ENCODE peak calls at places on chromosomes 11 and 22, in four cellular contexts. S is adrenal gland, F is psoas muscle, G is HCT116. Y is an unnamed sample.

GRCh38 chr11:113698515-113698914 is 7.6 kb downstream of the TMPRSS5 start:
- DNase-seq in S (no peak), F (no peak), G (no peak), Y (no peak)

GRCh38 chr22:49570032-49570848 is 257.4 kb downstream of the BRD1 start:
- DNase-seq in S (no peak), F (no peak), G (no peak), Y (no peak)

GRCh38 chr11:125514336-125515101 is 18.5 kb upstream of the FEZ1 start:
- DNase-seq in S (peak; percentile 18), F (no peak), G (no peak), Y (peak; percentile 54)

GRCh38 chr11:119316729-119317591 is at the start of gene MCAM:
- DNase-seq in S (no peak), F (peak; percentile 51), G (no peak), Y (no peak)

GRCh38 chr22:42697542-42698013 is 23.1 kb downstream of the A4GALT start:
- DNase-seq in S (peak; percentile 60), F (peak; percentile 91), G (peak; percentile 49), Y (peak; percentile 56)

GRCh38 chr11:120751550-120751949 is 240.0 kb downstream of the GRIK4 start:
- DNase-seq in S (no peak), F (no peak), G (no peak), Y (no peak)

GRCh38 chr11:93017821-93018690 is 48.6 kb downstream of the MTNR1B start:
- DNase-seq in S (peak; percentile 60), F (no peak), G (no peak), Y (no peak)

GRCh38 chr22:49718396-49718795 is 109.3 kb downstream of the BRD1 start:
- DNase-seq in S (no peak), F (no peak), G (no peak), Y (no peak)

GRCh38 chr11:77506857-77507256 is 33.0 kb upstream of the PAK1 start:
- DNase-seq in S (no peak), F (no peak), G (peak; percentile 3), Y (peak; percentile 53)

GRCh38 chr11:57641426-57641825 is 8.3 kb downstream of the YPEL4 start:
- DNase-seq in S (peak; percentile 33), F (no peak), G (no peak), Y (no peak)

GRCh38 chr22:19057999-19058491 is 64.2 kb downstream of the DGCR2 start:
- DNase-seq in S (no peak), F (no peak), G (no peak), Y (no peak)

DNA sequence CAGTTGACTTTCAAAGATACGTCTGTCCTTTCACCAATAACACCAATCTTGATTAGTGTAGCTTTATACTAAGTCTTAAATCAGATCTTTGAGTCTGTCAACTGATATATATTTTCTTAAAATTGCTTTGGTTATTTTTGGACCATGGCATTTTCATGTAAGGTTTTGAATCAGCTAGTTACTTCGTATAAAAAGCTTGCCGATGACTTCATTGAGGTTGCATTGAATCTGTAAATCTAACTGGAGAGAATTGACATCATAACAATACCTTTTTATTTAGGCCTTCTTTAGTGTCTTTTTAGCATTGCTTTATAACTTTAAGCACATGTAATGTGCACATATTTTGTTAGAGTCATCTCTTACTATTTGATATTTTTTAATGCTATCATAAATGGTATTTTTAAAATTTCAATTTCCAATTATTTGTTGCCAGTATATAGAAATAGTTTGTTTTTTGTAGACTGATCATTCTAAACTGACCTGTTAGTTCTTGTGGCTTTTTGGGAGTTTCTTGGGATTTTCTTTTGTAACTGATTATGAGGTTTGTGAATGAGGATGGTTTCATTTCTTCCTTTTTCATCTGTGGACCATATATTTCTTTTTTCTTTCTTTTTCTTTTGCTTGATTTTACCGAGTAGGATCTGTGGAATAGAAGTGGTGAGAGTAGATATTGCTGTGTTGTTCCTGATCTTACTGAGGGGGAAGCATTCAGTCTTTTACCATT is 61.4 kb downstream of the DDX10 start:
- DNase-seq in S (no peak), F (no peak), G (no peak), Y (no peak)
- TF ChIP-seq CTCF in S (no peak), F (no peak), G (no peak), Y (no peak)

GRCh38 chr11:68065841-68066240 is 27.0 kb downstream of the TCIRG1 start:
- DNase-seq in S (no peak), F (no peak), G (no peak), Y (no peak)

GRCh38 chr11:68071281-68072048 is 32.6 kb downstream of the TCIRG1 start:
- DNase-seq in S (no peak), F (no peak), G (no peak), Y (no peak)

GRCh38 chr11:68066742-68067141 is 27.9 kb downstream of the TCIRG1 start:
- DNase-seq in S (no peak), F (no peak), G (no peak), Y (no peak)

GRCh38 chr11:68064876-68065275 is 26.1 kb downstream of the TCIRG1 start:
- DNase-seq in S (no peak), F (no peak), G (no peak), Y (no peak)

GRCh38 chr11:68067991-68068390 is 29.2 kb downstream of the TCIRG1 start:
- DNase-seq in S (no peak), F (no peak), G (no peak), Y (no peak)
- H3K36me3 ChIP-seq in S (peaks cover 92% of the 10 kb centered on the region), F (peaks cover 99% of the 10 kb centered on the region), G (peaks cover 28% of the 10 kb centered on the region), Y (peaks cover 5% of the 10 kb centered on the region)

DNA sequence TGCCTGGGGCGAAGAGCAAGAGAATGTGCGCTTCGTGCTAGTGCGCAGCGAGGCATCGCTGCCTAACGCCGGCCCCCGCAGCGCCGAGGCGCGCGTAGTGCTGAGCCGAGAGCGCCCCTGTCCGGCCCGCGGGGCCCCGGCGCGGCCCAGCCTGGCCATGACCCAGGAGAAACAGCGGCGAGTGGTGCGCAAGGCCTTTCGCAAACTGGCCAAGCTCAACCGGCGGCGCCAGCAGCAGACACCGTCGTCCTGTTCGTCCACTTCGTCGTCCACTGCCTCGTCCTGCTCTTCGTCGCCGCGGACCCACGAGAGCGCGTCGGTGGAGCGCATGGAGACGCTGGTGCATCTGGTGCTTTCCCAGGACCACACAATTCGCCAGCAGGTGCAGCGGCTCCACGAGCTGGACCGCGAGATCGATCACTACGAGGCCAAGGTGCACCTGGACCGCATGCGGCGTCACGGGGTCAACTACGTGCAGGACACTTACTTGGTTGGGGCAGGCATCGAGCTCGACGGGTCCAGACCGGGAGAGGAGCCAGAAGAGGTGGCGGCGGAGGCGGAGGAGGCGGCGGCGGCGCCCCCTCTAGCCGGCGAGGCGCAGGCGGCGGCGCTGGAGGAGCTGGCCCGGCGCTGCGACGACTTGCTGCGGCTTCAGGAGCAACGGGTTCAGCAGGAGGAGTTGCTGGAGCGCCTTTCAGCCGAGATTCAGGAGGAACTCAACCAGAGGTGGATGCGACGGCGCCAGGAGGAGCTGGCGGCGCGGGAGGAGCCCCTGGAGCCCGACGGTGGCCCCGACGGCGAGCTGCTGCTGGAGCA is 1.0 kb downstream of the RASSF10 start:
- DNase-seq in S (no peak), F (peak; percentile 16), G (no peak), Y (peak; percentile 46)
- TF ChIP-seq CTCF in S (no peak), F (no peak), G (no peak), Y (no peak)

GRCh38 chr11:78564889-78565467 is 9.7 kb downstream of the NARS2 start:
- DNase-seq in S (no peak), F (no peak), G (no peak), Y (no peak)

GRCh38 chr11:78564037-78564888 is 10.4 kb downstream of the NARS2 start:
- DNase-seq in S (peak; percentile 66), F (no peak), G (peak; percentile 51), Y (peak; percentile 68)

GRCh38 chr11:78570031-78570430 is 4.6 kb downstream of the NARS2 start:
- DNase-seq in S (no peak), F (no peak), G (no peak), Y (no peak)

GRCh38 chr11:78562398-78562797 is 12.3 kb downstream of the NARS2 start:
- DNase-seq in S (no peak), F (no peak), G (no peak), Y (no peak)

DNA sequence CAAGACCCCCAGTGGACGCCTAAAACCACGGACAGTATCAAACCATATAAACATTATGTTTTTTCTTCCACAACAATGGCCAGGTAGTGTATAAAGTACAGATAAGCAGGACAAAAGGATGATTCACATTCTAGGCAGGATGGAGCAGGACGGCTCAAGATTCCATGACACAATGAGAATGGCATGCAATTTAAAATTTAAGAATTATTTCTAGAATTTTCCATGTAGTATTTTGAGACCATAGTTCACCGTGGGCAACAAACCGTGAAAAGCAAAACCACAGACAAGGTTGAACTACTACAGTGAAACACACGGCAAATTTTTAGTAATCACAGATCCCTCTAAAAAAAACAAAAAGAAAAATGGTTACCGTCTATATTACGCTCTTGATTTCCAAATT is 7.5 kb downstream of the NARS2 start:
- DNase-seq in S (no peak), F (no peak), G (no peak), Y (no peak)
- H3K36me3 ChIP-seq in S (peaks cover 23% of the 10 kb centered on the region), F (peaks cover 68% of the 10 kb centered on the region), G (peaks cover 26% of the 10 kb centered on the region), Y (no peaks in the 10 kb centered on the region)

GRCh38 chr11:45180158-45180887 is 33.9 kb downstream of the PRDM11 start:
- DNase-seq in S (peak; percentile 59), F (peak; percentile 68), G (peak; percentile 16), Y (peak; percentile 70)
- TF ChIP-seq CTCF in S (peak; percentile 45), F (peak; percentile 53), G (no peak), Y (peak; percentile 46)

GRCh38 chr22:27886843-27887151 is 32.3 kb downstream of the PITPNB start:
- DNase-seq in S (no peak), F (no peak), G (no peak), Y (no peak)

GRCh38 chr22:27881404-27881803 is 37.7 kb downstream of the PITPNB start:
- DNase-seq in S (peak; percentile 25), F (no peak), G (no peak), Y (no peak)

GRCh38 chr22:27885977-27886842 is 32.8 kb downstream of the PITPNB start:
- DNase-seq in S (peak; percentile 61), F (no peak), G (peak; percentile 8), Y (peak; percentile 52)

GRCh38 chr22:27880778-27881394 is 38.2 kb downstream of the PITPNB start:
- DNase-seq in S (peak; percentile 62), F (no peak), G (peak; percentile 47), Y (peak; percentile 57)

DNA sequence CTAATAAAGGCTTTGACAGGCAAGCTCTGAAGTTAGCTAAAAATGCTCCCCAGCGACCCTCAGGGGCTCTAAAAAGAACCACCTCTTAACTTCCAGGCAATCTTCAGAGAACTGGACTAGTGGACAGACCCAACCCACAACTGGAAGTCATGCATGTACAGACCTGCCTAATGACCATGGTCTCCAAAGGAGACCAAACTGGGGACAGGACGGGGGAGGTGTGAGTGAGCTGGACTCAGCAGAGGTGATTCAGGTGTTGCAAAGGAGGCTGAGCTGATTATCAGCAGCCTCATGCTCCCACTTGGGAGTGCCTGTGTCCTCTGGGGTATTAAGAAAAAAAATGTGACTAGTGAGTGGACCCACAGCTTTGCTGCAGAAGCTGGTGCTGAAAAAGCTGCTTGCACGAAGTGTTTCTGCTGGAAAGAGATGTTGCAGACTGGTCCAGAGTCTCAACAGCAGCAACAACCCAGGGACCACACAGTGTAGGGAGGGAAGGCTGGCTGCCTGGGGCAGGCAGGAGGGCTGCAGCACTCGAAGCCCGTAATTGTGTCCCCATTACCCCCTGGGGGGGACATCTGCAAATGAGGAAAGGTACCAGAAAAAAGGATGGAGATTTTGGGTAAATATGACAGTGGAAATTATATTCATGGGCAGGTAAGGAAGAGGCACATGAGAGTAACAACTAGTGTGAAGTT is 35.3 kb downstream of the PITPNB start:
- DNase-seq in S (no peak), F (no peak), G (no peak), Y (no peak)
- H3K36me3 ChIP-seq in S (peaks cover 13% of the 10 kb centered on the region), F (peaks cover 37% of the 10 kb centered on the region), G (peaks cover 29% of the 10 kb centered on the region), Y (no peaks in the 10 kb centered on the region)

Y was measured in colonic mucosa.